ENCODE peak calls at places on chromosomes 2 and 18, in six cellular contexts. C, Y, V, O, W and Z are unnamed samples.

GRCh38 chr2:219182331-219183150 is 4.5 kb downstream of the RETREG2 start:
- DNase-seq in C (no peak), Y (no peak), V (no peak), O (no peak), W (no peak), Z (no peak)

GRCh38 chr2:144914622-144915230 is 394.8 kb upstream of the ZEB2 start:
- DNase-seq in C (no peak), Y (no peak), V (no peak), O (no peak), W (no peak), Z (no peak)

GRCh38 chr2:42249887-42250286 is 80.7 kb downstream of the EML4 start:
- DNase-seq in C (no peak), Y (no peak), V (no peak), O (no peak), W (no peak), Z (peak; percentile 44)

GRCh38 chr2:172434821-172435607 is 7.6 kb downstream of the ITGA6 start:
- DNase-seq in C (no peak), Y (no peak), V (no peak), O (no peak), W (no peak), Z (no peak)

GRCh38 chr2:40962026-40962425 is 510.1 kb upstream of the SLC8A1 start:
- DNase-seq in C (no peak), Y (no peak), V (no peak), O (peak; percentile 1), W (no peak), Z (no peak)

GRCh38 chr2:134193006-134193405 is 60.9 kb upstream of the MGAT5 start:
- DNase-seq in C (no peak), Y (no peak), V (peak; percentile 41), O (peak; percentile 67), W (no peak), Z (no peak)

GRCh38 chr2:60641866-60642788 is 88.7 kb upstream of the BCL11A start:
- DNase-seq in C (no peak), Y (peak; percentile 20), V (peak; percentile 4), O (peak; percentile 70), W (peak; percentile 88), Z (peak; percentile 24)

GRCh38 chr18:48957136-48957535 is 6.4 kb upstream of the SMAD7 start:
- DNase-seq in C (no peak), Y (no peak), V (no peak), O (peak; percentile 29), W (no peak), Z (no peak)

GRCh38 chr18:25594351-25594750 is 242.4 kb upstream of the ZNF521 start:
- DNase-seq in C (no peak), Y (no peak), V (no peak), O (peak; percentile 0), W (no peak), Z (no peak)

GRCh38 chr18:9743200-9744016 is 35.3 kb downstream of the RAB31 start:
- DNase-seq in C (no peak), Y (no peak), V (peak; percentile 88), O (peak; percentile 91), W (no peak), Z (peak; percentile 90)